ENCODE peak calls at places on chromosome 13, in six cellular contexts. P is OCI-LY7, Y is lung, F is stomach, U is gastrocnemius medialis, V is tibial artery. H is an unnamed sample. For H3K4me1, the result is how much of the 10 kb centered on the place peaks cover.

GRCh38 chr13:29849731-29850212 is 645 bp downstream of the UBL3 start:
- DNase-seq in V (peak), F (peak), P (no peak), U (peak), Y (peak), H (peak)

GRCh38 chr13:99041788-99042187 is 63.9 kb upstream of the DOCK9 start:
- DNase-seq in V (no peak), U (no peak), P (no peak), F (no peak), Y (no peak), H (no peak)

GRCh38 chr13:67792151-67792665 is 562.1 kb upstream of the PCDH9 start:
- DNase-seq in P (no peak), V (no peak), Y (no peak), F (no peak), U (no peak), H (no peak)

GRCh38 chr13:29294869-29295268 is 300.6 kb downstream of the SLC7A1 start:
- DNase-seq in U (no peak), F (no peak), Y (no peak), V (no peak), P (no peak), H (peak)

GRCh38 chr13:27425918-27426630 is 1.7 kb downstream of the GTF3A start:
- DNase-seq in F (peak), P (peak), Y (peak), V (peak), U (peak), H (peak)

GRCh38 chr13:43006893-43007631 is 15.0 kb upstream of the EPSTI1 start:
- DNase-seq in F (no peak), Y (no peak), P (no peak), U (no peak), V (no peak), H (peak)

GRCh38 chr13:105773887-105774538 is 761.4 kb downstream of the EFNB2 start:
- DNase-seq in P (no peak), V (no peak), U (no peak), F (no peak), Y (no peak), H (no peak)

GRCh38 chr13:34031629-34032028 is 213.7 kb downstream of the RFC3 start:
- DNase-seq in Y (no peak), F (no peak), P (no peak), V (no peak), U (no peak), H (no peak)

GRCh38 chr13:106493569-106493968 is 41.9 kb downstream of the EFNB2 start:
- DNase-seq in V (peak), Y (peak), U (no peak), P (no peak), F (no peak), H (no peak)

GRCh38 chr13:106630650-106631049 is 62.7 kb upstream of the ARGLU1 start:
- DNase-seq in V (no peak), F (no peak), P (no peak), U (no peak), Y (no peak), H (no peak)

GRCh38 chr13:73998631-73999030 is 135.6 kb downstream of the KLF12 start:
- DNase-seq in V (no peak), Y (no peak), U (no peak), F (no peak), P (no peak), H (no peak)

GRCh38 chr13:49308104-49308875 is 60.6 kb downstream of the CDADC1 start:
- DNase-seq in P (no peak), Y (peak), U (peak), F (peak), V (peak), H (peak)

GRCh38 chr13:108267338-108267737 is 2.2 kb upstream of the TNFSF13B start:
- DNase-seq in F (no peak), V (no peak), Y (no peak), P (no peak), U (no peak), H (no peak)

GRCh38 chr13:51635137-51635878 is 51.0 kb downstream of the WDFY2 start:
- DNase-seq in F (no peak), P (no peak), Y (no peak), V (no peak), U (no peak), H (no peak)

GRCh38 chr13:33639158-33639557 is 178.8 kb upstream of the RFC3 start:
- DNase-seq in V (peak), U (peak), F (no peak), P (no peak), Y (no peak), H (no peak)

GRCh38 chr13:52846567-52847321 is 1.7 kb downstream of the PCDH8 start:
- DNase-seq in F (no peak), Y (no peak), V (peak), P (no peak), U (no peak), H (peak)

GRCh38 chr13:106186366-106187030 is 349.0 kb downstream of the EFNB2 start:
- DNase-seq in P (no peak), Y (no peak), F (no peak), U (no peak), V (no peak), H (no peak)

GRCh38 chr13:28349371-28349770 is 145.6 kb downstream of the FLT1 start:
- DNase-seq in V (no peak), F (no peak), Y (no peak), P (no peak), U (no peak), H (no peak)

GRCh38 chr13:40345149-40345514 is 321.3 kb downstream of the FOXO1 start:
- DNase-seq in F (no peak), P (no peak), Y (no peak), V (no peak), U (peak), H (no peak)
- H3K27ac ChIP-seq in F (peak), P (no peak), Y (peak), V (no peak), U (peak), H (no peak)

GRCh38 chr13:113850722-113851479 is 13.0 kb downstream of the GAS6 start:
- DNase-seq in U (no peak), F (no peak), V (no peak), Y (no peak), P (no peak), H (no peak)

GRCh38 chr13:113852536-113853517 is 11.0 kb downstream of the GAS6 start:
- DNase-seq in P (no peak), Y (no peak), V (no peak), F (no peak), U (no peak), H (peak)

GRCh38 chr13:113851480-113851803 is 12.4 kb downstream of the GAS6 start:
- DNase-seq in V (no peak), Y (no peak), P (no peak), U (no peak), F (no peak), H (no peak)

GRCh38 chr13:113853518-113854237 is 10.2 kb downstream of the GAS6 start:
- DNase-seq in P (no peak), U (peak), Y (no peak), V (peak), F (no peak), H (no peak)

GRCh38 chr13:113851826-113852535 is 11.9 kb downstream of the GAS6 start:
- DNase-seq in U (no peak), V (no peak), P (no peak), Y (no peak), F (no peak), H (no peak)
- H3K4me1 ChIP-seq in U (half or more), V (half or more), P (under half), Y (under half), F (under half), H (under half)

GRCh38 chr13:32035701-32036100 is 4.1 kb downstream of the FRY start:
- DNase-seq in Y (no peak), F (no peak), U (no peak), P (no peak), V (no peak), H (no peak)
- H3K27ac ChIP-seq in Y (no peak), F (peak), U (no peak), P (no peak), V (peak), H (no peak)

GRCh38 chr13:95955719-95956118 is 97.5 kb downstream of the UGGT2 start:
- DNase-seq in P (no peak), V (no peak), U (no peak), F (no peak), Y (no peak), H (no peak)

GRCh38 chr13:95954266-95954665 is 98.9 kb downstream of the UGGT2 start:
- DNase-seq in Y (no peak), U (no peak), V (no peak), F (no peak), P (no peak), H (no peak)

GRCh38 chr13:95955255-95955654 is 97.9 kb downstream of the UGGT2 start:
- DNase-seq in F (no peak), U (no peak), P (no peak), Y (no peak), V (no peak), H (no peak)

GRCh38 chr13:95948646-95949045 is 104.6 kb downstream of the UGGT2 start:
- DNase-seq in P (no peak), U (no peak), V (no peak), Y (no peak), F (no peak), H (no peak)

GRCh38 chr13:95950103-95950502 is 103.1 kb downstream of the UGGT2 start:
- DNase-seq in F (no peak), Y (no peak), P (no peak), V (no peak), U (no peak), H (no peak)
- H3K4me1 ChIP-seq in F (under half), Y (under half), P (under half), V (under half), U (under half), H (under half)

GRCh38 chr13:102710261-102710679 is 15.4 kb upstream of the METTL21C start:
- DNase-seq in V (no peak), F (no peak), P (no peak), Y (no peak), U (peak), H (no peak)
- H3K27ac ChIP-seq in V (no peak), F (no peak), P (no peak), Y (no peak), U (peak), H (no peak)

DNA sequence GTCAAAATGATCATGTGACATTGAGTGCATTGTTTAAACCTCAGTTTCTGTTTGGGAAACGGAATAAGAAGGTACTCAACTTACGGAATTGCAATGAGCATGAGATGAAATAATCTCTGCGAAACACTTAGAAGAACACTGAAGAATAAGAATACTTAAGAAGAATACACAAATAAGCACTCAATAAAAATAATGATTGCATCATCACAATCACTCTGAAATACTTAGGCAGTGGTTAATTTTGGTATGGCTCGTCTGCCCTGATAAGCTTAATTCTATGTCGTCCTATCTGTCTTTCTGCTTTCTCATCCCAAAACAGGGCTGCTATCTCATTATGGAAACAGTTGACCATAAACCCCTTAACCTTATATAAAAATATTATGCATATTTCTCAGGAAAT is 823.6 kb downstream of the DIAPH3 start:
- DNase-seq in P (no peak), V (no peak), U (no peak), F (no peak), Y (no peak), H (no peak)
- H3K4me1 ChIP-seq in P (under half), V (under half), U (under half), F (under half), Y (under half), H (under half)

DNA sequence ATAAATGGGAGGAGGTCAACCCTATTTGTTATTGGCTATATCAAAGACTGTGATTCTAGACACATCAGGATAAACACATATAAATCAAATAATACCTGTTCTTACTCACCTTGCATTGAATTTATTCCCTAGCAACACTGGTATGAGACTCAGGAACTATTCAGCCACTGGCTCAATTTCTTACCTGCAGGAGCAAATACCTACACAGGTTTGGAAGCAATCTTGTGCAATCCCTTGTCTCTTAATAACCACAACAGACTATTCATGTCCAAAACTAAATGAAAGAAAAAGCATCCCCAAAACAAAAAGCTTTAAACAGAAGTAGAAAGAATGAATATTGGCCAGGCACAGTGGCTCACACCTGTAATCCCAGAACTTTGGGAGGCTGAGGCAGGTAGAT is 55.5 kb downstream of the TBC1D4 start:
- DNase-seq in V (no peak), U (no peak), F (no peak), P (no peak), Y (no peak), H (no peak)
- H3K27ac ChIP-seq in V (no peak), U (no peak), F (no peak), P (peak), Y (no peak), H (no peak)

GRCh38 chr13:111156421-111156820 is 41.3 kb downstream of the ARHGEF7 start:
- DNase-seq in P (no peak), U (no peak), V (no peak), F (no peak), Y (no peak), H (no peak)
- H3K4me1 ChIP-seq in P (under half), U (half or more), V (half or more), F (under half), Y (under half), H (under half)

GRCh38 chr13:46687810-46688209 is 109.2 kb downstream of the ESD start:
- DNase-seq in Y (no peak), V (no peak), F (no peak), P (no peak), U (no peak), H (no peak)
- H3K27ac ChIP-seq in Y (no peak), V (no peak), F (no peak), P (no peak), U (no peak), H (no peak)

H was measured in thyroid gland.